ENCODE peak calls at places on chromosomes 6 and 20, in six cellular contexts. S is GM13976, P is T-helper 9 cell, W is NCI-H774, I is fibroblast of lung, U is astrocyte. D is an unnamed sample.
A peak's percentile ranks its signal among the peaks of the same experiment; 100 is the strongest.

GRCh38 chr6:28220164-28221133 is 4.6 kb upstream of the ZSCAN9 start:
- DNase-seq in S (no peak), P (no peak), W (no peak), I (peak; percentile 47), U (peak; percentile 30), D (no peak)

GRCh38 chr20:1391640-1392442 is 1.0 kb downstream of the FKBP1A start:
- DNase-seq in S (peak; percentile 23), P (no peak), W (no peak), I (peak; percentile 48), U (peak; percentile 30), D (no peak)

GRCh38 chr6:90411292-90411781 is 114.7 kb upstream of the BACH2 start:
- DNase-seq in S (peak; percentile 69), P (peak; percentile 48), W (no peak), I (peak; percentile 74), U (peak; percentile 64), D (peak; percentile 75)

GRCh38 chr6:169933839-169934698 is 182.6 kb downstream of the ERMARD start:
- DNase-seq in S (peak; percentile 28), P (no peak), W (peak; percentile 76), I (no peak), U (no peak), D (no peak)

GRCh38 chr6:133741375-133741861 is 147.5 kb upstream of the TCF21 start:
- DNase-seq in S (no peak), P (no peak), W (peak; percentile 38), I (peak; percentile 17), U (peak; percentile 22), D (no peak)

GRCh38 chr20:32325706-32326506 is 32.2 kb upstream of the ASXL1 start:
- DNase-seq in S (no peak), P (no peak), W (peak; percentile 78), I (peak; percentile 83), U (peak; percentile 80), D (no peak)

GRCh38 chr20:58708246-58708931 is 15.8 kb downstream of the NPEPL1 start:
- DNase-seq in S (no peak), P (no peak), W (no peak), I (no peak), U (no peak), D (no peak)

GRCh38 chr6:111524252-111524651 is 41.2 kb upstream of the REV3L start:
- DNase-seq in S (no peak), P (no peak), W (no peak), I (no peak), U (no peak), D (no peak)

GRCh38 chr6:48080227-48081009 is 30.6 kb downstream of the PTCHD4 start:
- DNase-seq in S (no peak), P (no peak), W (no peak), I (no peak), U (no peak), D (no peak)

GRCh38 chr6:143621876-143622605 is 55.7 kb upstream of the PHACTR2 start:
- DNase-seq in S (no peak), P (no peak), W (no peak), I (peak; percentile 58), U (peak; percentile 39), D (no peak)

GRCh38 chr6:132199343-132199742 is 201.9 kb downstream of the MOXD1 start:
- DNase-seq in S (no peak), P (no peak), W (no peak), I (peak; percentile 79), U (peak; percentile 78), D (no peak)

GRCh38 chr6:31734703-31735500 is 1.4 kb downstream of the CLIC1 start:
- DNase-seq in S (peak; percentile 84), P (peak; percentile 37), W (no peak), I (peak; percentile 73), U (peak; percentile 55), D (peak; percentile 73)

GRCh38 chr6:52522655-52523054 is 54.2 kb downstream of the TRAM2 start:
- DNase-seq in S (no peak), P (no peak), W (no peak), I (peak; percentile 64), U (peak; percentile 49), D (no peak)

GRCh38 chr6:40036186-40036585 is 101.9 kb upstream of the MOCS1 start:
- DNase-seq in S (no peak), P (no peak), W (no peak), I (no peak), U (no peak), D (no peak)

GRCh38 chr20:38260378-38261053 is at the start of gene KIAA1755:
- DNase-seq in S (no peak), P (no peak), W (no peak), I (peak; percentile 32), U (no peak), D (no peak)

GRCh38 chr20:56350842-56351241 is 7.9 kb upstream of the FAM210B start:
- DNase-seq in S (no peak), P (no peak), W (no peak), I (peak; percentile 71), U (peak; percentile 58), D (no peak)

GRCh38 chr6:74410630-74411029 is 714.6 kb downstream of the CD109 start:
- DNase-seq in S (no peak), P (no peak), W (no peak), I (peak; percentile 77), U (peak; percentile 76), D (no peak)

GRCh38 chr6:15769471-15770088 is 106.8 kb upstream of the DTNBP1 start:
- DNase-seq in S (no peak), P (no peak), W (no peak), I (peak; percentile 11), U (peak; percentile 2), D (no peak)

GRCh38 chr6:19759117-19759880 is 77.9 kb upstream of the ID4 start:
- DNase-seq in S (no peak), P (no peak), W (no peak), I (peak; percentile 92), U (peak; percentile 90), D (no peak)

GRCh38 chr20:46333136-46333991 is 25.1 kb upstream of the CDH22 start:
- DNase-seq in S (no peak), P (no peak), W (no peak), I (no peak), U (no peak), D (no peak)

GRCh38 chr6:133432021-133432989 is 191.1 kb downstream of the EYA4 start:
- DNase-seq in S (no peak), P (no peak), W (peak; percentile 58), I (no peak), U (no peak), D (no peak)

GRCh38 chr6:130872250-130873095 is 45.3 kb downstream of the SMLR1 start:
- DNase-seq in S (peak; percentile 41), P (peak; percentile 76), W (peak; percentile 40), I (peak; percentile 25), U (peak; percentile 6), D (no peak)

GRCh38 chr6:36735110-36735971 is 37.7 kb downstream of the RAB44 start:
- DNase-seq in S (peak; percentile 63), P (no peak), W (no peak), I (peak; percentile 76), U (peak; percentile 69), D (no peak)

GRCh38 chr6:8481727-8482126 is 46.4 kb upstream of the SLC35B3 start:
- DNase-seq in S (peak; percentile 21), P (no peak), W (no peak), I (no peak), U (no peak), D (no peak)

GRCh38 chr20:24051160-24051559 is 62.6 kb upstream of the GGTLC1 start:
- DNase-seq in S (no peak), P (no peak), W (no peak), I (no peak), U (no peak), D (no peak)

GRCh38 chr6:122799140-122799539 is 10.1 kb downstream of the SMPDL3A start:
- DNase-seq in S (no peak), P (no peak), W (no peak), I (no peak), U (no peak), D (no peak)

GRCh38 chr20:33423141-33423834 is 20.3 kb downstream of the SNTA1 start:
- DNase-seq in S (no peak), P (no peak), W (no peak), I (peak; percentile 81), U (peak; percentile 74), D (no peak)

GRCh38 chr6:152309648-152310047 is 327.5 kb downstream of the SYNE1 start:
- DNase-seq in S (no peak), P (peak; percentile 46), W (no peak), I (peak; percentile 69), U (peak; percentile 59), D (no peak)